ENCODE peak calls at places on chromosomes 1 and 21, in four cellular contexts. O is Peyer's patch, N is caudate nucleus, K is small intestine. G is an unnamed sample.
A peak's percentile ranks its signal among the peaks of the same experiment; 100 is the strongest.

GRCh38 chr21:45256912-45257672 is 30.6 kb downstream of the POFUT2 start:
- DNase-seq in O (no peak), N (no peak), K (no peak), G (no peak)

GRCh38 chr1:177645491-177645890 is 324.4 kb downstream of the SEC16B start:
- DNase-seq in O (no peak), N (no peak), K (no peak), G (no peak)

GRCh38 chr1:8423702-8424538 is 106.0 kb downstream of the SLC45A1 start:
- DNase-seq in O (peak; percentile 78), N (no peak), K (peak; percentile 40), G (peak; percentile 49)

GRCh38 chr1:94949681-94950661 is 23.1 kb upstream of the CNN3 start:
- DNase-seq in O (no peak), N (no peak), K (peak; percentile 72), G (peak; percentile 67)

GRCh38 chr1:219659682-219660081 is 46.8 kb upstream of the ZC3H11B start:
- DNase-seq in O (no peak), N (no peak), K (no peak), G (peak; percentile 95)

GRCh38 chr1:223659711-223660110 is 5.8 kb downstream of the CAPN8 start:
- DNase-seq in O (no peak), N (no peak), K (no peak), G (no peak)

GRCh38 chr1:211762206-211762605 is 68.4 kb downstream of the LPGAT1 start:
- DNase-seq in O (no peak), N (no peak), K (no peak), G (no peak)

GRCh38 chr1:49171941-49172593 is 395.4 kb upstream of the BEND5 start:
- DNase-seq in O (no peak), N (no peak), K (no peak), G (no peak)

GRCh38 chr1:203871114-203871875 is 9.9 kb downstream of the SNRPE start:
- DNase-seq in O (no peak), N (peak; percentile 13), K (peak; percentile 41), G (peak; percentile 67)

GRCh38 chr1:232764458-232765231 is 40.6 kb upstream of the MAP10 start:
- DNase-seq in O (no peak), N (no peak), K (peak; percentile 58), G (no peak)

GRCh38 chr1:232766224-232766890 is 38.9 kb upstream of the MAP10 start:
- DNase-seq in O (no peak), N (no peak), K (peak; percentile 12), G (no peak)

GRCh38 chr1:232767381-232768074 is 37.7 kb upstream of the MAP10 start:
- DNase-seq in O (peak; percentile 67), N (no peak), K (peak; percentile 96), G (peak; percentile 42)

GRCh38 chr1:232766904-232767303 is 38.3 kb upstream of the MAP10 start:
- DNase-seq in O (no peak), N (no peak), K (no peak), G (no peak)

DNA sequence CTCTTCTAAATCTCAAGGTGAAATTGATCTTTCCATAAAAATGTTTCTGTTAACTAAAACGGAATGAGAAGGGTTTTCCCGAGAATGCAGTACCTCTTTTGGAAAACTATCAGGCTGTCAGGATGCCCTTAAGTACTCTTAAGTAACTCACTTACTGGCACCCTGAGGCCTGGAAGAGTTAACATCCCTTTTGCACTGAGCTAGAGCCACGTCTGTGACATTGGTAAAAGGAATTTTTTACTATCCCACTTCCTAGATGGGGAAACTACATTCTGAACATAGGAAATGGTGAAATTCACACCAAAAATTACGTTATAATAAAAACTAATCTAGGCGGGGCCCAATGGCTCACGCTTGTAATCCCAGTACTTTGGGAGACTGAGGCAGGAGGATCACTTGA is 39.7 kb upstream of the MAP10 start:
- DNase-seq in O (no peak), N (no peak), K (no peak), G (no peak)
- H3K27ac ChIP-seq in O (peak overlapping the region; percentile 66), N (no peak overlapping the region), K (no peak overlapping the region), G (no peak overlapping the region)

GRCh38 chr1:231417503-231417902 is 4.6 kb downstream of the EGLN1 start:
- DNase-seq in O (no peak), N (no peak), K (no peak), G (no peak)
- H3K27ac ChIP-seq in O (no peak overlapping the region), N (no peak overlapping the region), K (no peak overlapping the region), G (no peak overlapping the region)

DNA sequence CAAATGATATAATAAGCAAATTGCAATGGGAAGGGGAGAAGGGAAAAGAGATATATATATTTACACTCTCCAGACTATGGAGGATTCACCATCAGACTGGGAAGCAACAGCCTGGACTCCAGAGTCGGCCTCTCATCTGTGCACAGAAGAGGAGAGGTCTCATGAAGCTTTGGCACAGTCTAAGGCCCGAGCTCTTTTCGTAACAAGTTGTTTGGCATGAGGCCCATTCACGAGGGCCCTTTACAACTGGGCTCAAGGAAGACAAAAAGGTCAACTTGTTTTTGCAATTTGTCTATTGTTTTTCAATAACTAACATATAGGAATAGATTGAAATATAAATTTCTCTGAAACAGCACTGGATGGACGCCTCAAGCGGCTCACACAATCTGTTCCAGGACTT is 66.7 kb upstream of the AJAP1 start:
- DNase-seq in O (no peak), N (no peak), K (no peak), G (no peak)
- H3K27ac ChIP-seq in O (no peak overlapping the region), N (no peak overlapping the region), K (no peak overlapping the region), G (no peak overlapping the region)

GRCh38 chr1:201503397-201504176 is 3.3 kb downstream of the CSRP1 start:
- DNase-seq in O (no peak), N (no peak), K (no peak), G (peak; percentile 99)
- H3K27ac ChIP-seq in O (peak overlapping the region; percentile 96), N (peak overlapping the region; percentile 85), K (peak overlapping the region; percentile 81), G (peak overlapping the region; percentile 98)

GRCh38 chr21:44051462-44051941 is 39.4 kb downstream of the TRAPPC10 start:
- DNase-seq in O (no peak), N (peak; percentile 29), K (no peak), G (peak; percentile 79)
- H3K27ac ChIP-seq in O (peak overlapping the region; percentile 49), N (peak overlapping the region; percentile 94), K (peak overlapping the region; percentile 63), G (peak overlapping the region; percentile 76)

GRCh38 chr1:215971793-215972441 is 404.8 kb downstream of the KCTD3 start:
- DNase-seq in O (no peak), N (no peak), K (no peak), G (no peak)

DNA sequence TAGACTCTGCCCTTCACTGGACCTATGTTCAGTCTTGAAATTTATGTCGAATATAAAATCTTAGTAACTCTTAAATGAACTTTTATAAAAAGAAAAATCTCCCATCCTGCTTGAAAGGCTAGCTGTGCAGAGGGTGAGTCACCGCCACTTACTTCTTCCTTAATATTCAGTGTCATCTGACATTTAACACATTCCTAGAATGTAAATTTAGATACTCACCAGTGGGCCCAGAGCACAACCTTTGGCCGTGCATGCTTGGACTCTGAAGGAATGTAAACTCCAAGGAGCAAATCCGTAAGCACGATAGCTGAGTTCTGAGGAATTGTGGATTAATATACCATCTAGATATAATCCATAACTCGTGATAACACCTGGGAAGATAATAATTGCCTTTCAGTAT is 403.3 kb downstream of the KCTD3 start:
- DNase-seq in O (no peak), N (no peak), K (no peak), G (no peak)
- H3K27ac ChIP-seq in O (no peak overlapping the region), N (no peak overlapping the region), K (no peak overlapping the region), G (no peak overlapping the region)

DNA sequence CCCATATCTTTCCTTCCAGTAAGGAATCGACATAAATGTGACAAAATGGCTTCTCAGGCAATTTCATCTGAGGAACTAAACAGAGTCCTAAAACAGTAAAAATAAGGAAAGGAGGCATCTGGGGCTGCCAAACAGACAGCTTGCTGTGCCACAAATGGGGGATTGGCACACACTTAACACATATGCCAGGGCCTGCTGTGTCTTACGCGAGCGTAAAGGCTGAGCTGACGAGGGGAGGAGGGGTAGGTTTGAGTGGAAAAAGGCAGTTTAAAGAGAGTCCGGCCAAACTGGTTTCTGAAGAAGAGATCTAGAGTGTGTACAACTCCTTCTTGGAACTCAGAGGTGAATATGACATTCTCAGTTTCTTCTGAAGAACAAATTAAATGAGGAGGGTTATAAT is 244.1 kb upstream of the MAP1LC3C start:
- DNase-seq in O (no peak), N (peak; percentile 6), K (no peak), G (no peak)
- H3K27ac ChIP-seq in O (no peak overlapping the region), N (peak overlapping the region; percentile 1), K (no peak overlapping the region), G (no peak overlapping the region)

GRCh38 chr1:4020411-4020810 is 120.3 kb upstream of the C1orf174 start:
- DNase-seq in O (no peak), N (no peak), K (no peak), G (no peak)
- H3K27ac ChIP-seq in O (no peak overlapping the region), N (no peak overlapping the region), K (no peak overlapping the region), G (no peak overlapping the region)

GRCh38 chr1:15409400-15410222 is at the start of gene EFHD2:
- DNase-seq in O (peak; percentile 92), N (peak; percentile 45), K (peak; percentile 87), G (peak; percentile 75)
- H3K27ac ChIP-seq in O (peak within 1 kb of the TSS; percentile 95), N (peak within 1 kb of the TSS; percentile 67), K (peak within 1 kb of the TSS; percentile 90), G (peak within 1 kb of the TSS; percentile 24)